ENCODE peak calls at places on chromosome 1, in seven cellular contexts. One of them, this sample, is unnamed.
A peak's percentile ranks its signal among the peaks of the same experiment; 100 is the strongest.

GRCh38 chr1:187396226-187396625 is 567.5 kb downstream of the PLA2G4A start:
- DNase-seq in RCC 7860: no peak
- DNase-seq in AG08395: no peak
- DNase-seq in MG63: peak; percentile 9
- DNase-seq in SHP77: no peak
- DNase-seq in GM12865: no peak
- DNase-seq in effector CD4-positive, alpha-beta T cell: no peak
- DNase-seq in this sample: peak; percentile 23

GRCh38 chr1:235069577-235070563 is 58.8 kb downstream of the TOMM20 start:
- DNase-seq in RCC 7860: peak; percentile 100
- DNase-seq in AG08395: peak; percentile 75
- DNase-seq in MG63: peak; percentile 96
- DNase-seq in SHP77: peak; percentile 94
- DNase-seq in GM12865: no peak
- DNase-seq in effector CD4-positive, alpha-beta T cell: no peak
- DNase-seq in this sample: peak; percentile 84

GRCh38 chr1:145918992-145919939 is 749 bp upstream of the PEX11B start:
- DNase-seq in RCC 7860: peak; percentile 78
- DNase-seq in AG08395: peak; percentile 77
- DNase-seq in MG63: peak; percentile 74
- DNase-seq in SHP77: peak; percentile 68
- DNase-seq in GM12865: peak; percentile 47
- DNase-seq in effector CD4-positive, alpha-beta T cell: no peak
- DNase-seq in this sample: peak; percentile 74

GRCh38 chr1:12184008-12184681 is 17.4 kb downstream of the TNFRSF1B start:
- DNase-seq in RCC 7860: no peak
- DNase-seq in AG08395: peak; percentile 81
- DNase-seq in MG63: peak; percentile 81
- DNase-seq in SHP77: no peak
- DNase-seq in GM12865: no peak
- DNase-seq in effector CD4-positive, alpha-beta T cell: no peak
- DNase-seq in this sample: peak; percentile 88

GRCh38 chr1:84825161-84825560 is 67.8 kb downstream of the LPAR3 start:
- DNase-seq in RCC 7860: no peak
- DNase-seq in AG08395: no peak
- DNase-seq in MG63: no peak
- DNase-seq in SHP77: no peak
- DNase-seq in GM12865: no peak
- DNase-seq in effector CD4-positive, alpha-beta T cell: no peak
- DNase-seq in this sample: no peak

GRCh38 chr1:31479801-31480200 is 66.8 kb downstream of the SERINC2 start:
- DNase-seq in RCC 7860: peak; percentile 71
- DNase-seq in AG08395: no peak
- DNase-seq in MG63: no peak
- DNase-seq in SHP77: no peak
- DNase-seq in GM12865: no peak
- DNase-seq in effector CD4-positive, alpha-beta T cell: no peak
- DNase-seq in this sample: no peak

GRCh38 chr1:54800899-54801759 is at the start of gene TTC22:
- DNase-seq in RCC 7860: no peak
- DNase-seq in AG08395: peak; percentile 46
- DNase-seq in MG63: no peak
- DNase-seq in SHP77: no peak
- DNase-seq in GM12865: peak; percentile 77
- DNase-seq in effector CD4-positive, alpha-beta T cell: peak; percentile 60
- DNase-seq in this sample: peak; percentile 18

GRCh38 chr1:14438127-14438769 is 160.2 kb upstream of the KAZN start:
- DNase-seq in RCC 7860: no peak
- DNase-seq in AG08395: no peak
- DNase-seq in MG63: no peak
- DNase-seq in SHP77: no peak
- DNase-seq in GM12865: no peak
- DNase-seq in effector CD4-positive, alpha-beta T cell: no peak
- DNase-seq in this sample: no peak

GRCh38 chr1:64318428-64318827 is 115.0 kb downstream of the UBE2U start:
- DNase-seq in RCC 7860: no peak
- DNase-seq in AG08395: no peak
- DNase-seq in MG63: no peak
- DNase-seq in SHP77: no peak
- DNase-seq in GM12865: no peak
- DNase-seq in effector CD4-positive, alpha-beta T cell: no peak
- DNase-seq in this sample: no peak

GRCh38 chr1:21270086-21270689 is 20.1 kb downstream of the ECE1 start:
- DNase-seq in RCC 7860: peak; percentile 31
- DNase-seq in AG08395: peak; percentile 80
- DNase-seq in MG63: peak; percentile 42
- DNase-seq in SHP77: peak; percentile 31
- DNase-seq in GM12865: peak; percentile 79
- DNase-seq in effector CD4-positive, alpha-beta T cell: peak; percentile 80
- DNase-seq in this sample: peak; percentile 62

GRCh38 chr1:111471012-111471411 is 2.8 kb upstream of the C1orf162 start:
- DNase-seq in RCC 7860: no peak
- DNase-seq in AG08395: no peak
- DNase-seq in MG63: no peak
- DNase-seq in SHP77: no peak
- DNase-seq in GM12865: peak; percentile 66
- DNase-seq in effector CD4-positive, alpha-beta T cell: peak; percentile 61
- DNase-seq in this sample: no peak

GRCh38 chr1:233114159-233114558 is 163.7 kb downstream of the NTPCR start:
- DNase-seq in RCC 7860: peak; percentile 43
- DNase-seq in AG08395: no peak
- DNase-seq in MG63: peak; percentile 31
- DNase-seq in SHP77: no peak
- DNase-seq in GM12865: no peak
- DNase-seq in effector CD4-positive, alpha-beta T cell: no peak
- DNase-seq in this sample: peak; percentile 68

GRCh38 chr1:93591291-93591832 is 90.3 kb downstream of the BCAR3 start:
- DNase-seq in RCC 7860: peak; percentile 53
- DNase-seq in AG08395: no peak
- DNase-seq in MG63: no peak
- DNase-seq in SHP77: no peak
- DNase-seq in GM12865: no peak
- DNase-seq in effector CD4-positive, alpha-beta T cell: no peak
- DNase-seq in this sample: no peak

GRCh38 chr1:4557949-4558348 is 96.5 kb upstream of the AJAP1 start:
- DNase-seq in RCC 7860: no peak
- DNase-seq in AG08395: no peak
- DNase-seq in MG63: no peak
- DNase-seq in SHP77: no peak
- DNase-seq in GM12865: no peak
- DNase-seq in effector CD4-positive, alpha-beta T cell: no peak
- DNase-seq in this sample: no peak

GRCh38 chr1:78060857-78061563 is 15.2 kb downstream of the GIPC2 start:
- DNase-seq in RCC 7860: no peak
- DNase-seq in AG08395: no peak
- DNase-seq in MG63: no peak
- DNase-seq in SHP77: no peak
- DNase-seq in GM12865: peak; percentile 74
- DNase-seq in effector CD4-positive, alpha-beta T cell: no peak
- DNase-seq in this sample: no peak

GRCh38 chr1:9473032-9473792 is 66.1 kb upstream of the SLC25A33 start:
- DNase-seq in RCC 7860: peak; percentile 76
- DNase-seq in AG08395: peak; percentile 99
- DNase-seq in MG63: peak; percentile 96
- DNase-seq in SHP77: peak; percentile 68
- DNase-seq in GM12865: no peak
- DNase-seq in effector CD4-positive, alpha-beta T cell: no peak
- DNase-seq in this sample: peak; percentile 93

GRCh38 chr1:158087320-158087927 is 93.3 kb upstream of the CD1D start:
- DNase-seq in RCC 7860: peak; percentile 68
- DNase-seq in AG08395: peak; percentile 86
- DNase-seq in MG63: peak; percentile 59
- DNase-seq in SHP77: peak; percentile 35
- DNase-seq in GM12865: peak; percentile 69
- DNase-seq in effector CD4-positive, alpha-beta T cell: no peak
- DNase-seq in this sample: peak; percentile 88

GRCh38 chr1:162753998-162754585 is 36.4 kb upstream of the HSD17B7 start:
- DNase-seq in RCC 7860: no peak
- DNase-seq in AG08395: peak; percentile 7
- DNase-seq in MG63: no peak
- DNase-seq in SHP77: no peak
- DNase-seq in GM12865: no peak
- DNase-seq in effector CD4-positive, alpha-beta T cell: no peak
- DNase-seq in this sample: no peak

GRCh38 chr1:161175771-161176453 is 1.4 kb downstream of the B4GALT3 start:
- DNase-seq in RCC 7860: no peak
- DNase-seq in AG08395: no peak
- DNase-seq in MG63: no peak
- DNase-seq in SHP77: no peak
- DNase-seq in GM12865: peak; percentile 69
- DNase-seq in effector CD4-positive, alpha-beta T cell: no peak
- DNase-seq in this sample: no peak

GRCh38 chr1:243745361-243745760 is 104.7 kb downstream of the AKT3 start:
- DNase-seq in RCC 7860: no peak
- DNase-seq in AG08395: peak; percentile 18
- DNase-seq in MG63: no peak
- DNase-seq in SHP77: no peak
- DNase-seq in GM12865: no peak
- DNase-seq in effector CD4-positive, alpha-beta T cell: no peak
- DNase-seq in this sample: no peak

GRCh38 chr1:210438928-210439841 is 110.5 kb downstream of the HHAT start:
- DNase-seq in RCC 7860: peak; percentile 99
- DNase-seq in AG08395: peak; percentile 80
- DNase-seq in MG63: peak; percentile 80
- DNase-seq in SHP77: no peak
- DNase-seq in GM12865: no peak
- DNase-seq in effector CD4-positive, alpha-beta T cell: no peak
- DNase-seq in this sample: peak; percentile 90

GRCh38 chr1:230074762-230075161 is 7.7 kb downstream of the GALNT2 start:
- DNase-seq in RCC 7860: no peak
- DNase-seq in AG08395: no peak
- DNase-seq in MG63: no peak
- DNase-seq in SHP77: no peak
- DNase-seq in GM12865: no peak
- DNase-seq in effector CD4-positive, alpha-beta T cell: no peak
- DNase-seq in this sample: no peak

GRCh38 chr1:56064705-56065104 is 514.7 kb downstream of the PLPP3 start:
- DNase-seq in RCC 7860: no peak
- DNase-seq in AG08395: peak; percentile 7
- DNase-seq in MG63: no peak
- DNase-seq in SHP77: no peak
- DNase-seq in GM12865: no peak
- DNase-seq in effector CD4-positive, alpha-beta T cell: no peak
- DNase-seq in this sample: no peak

GRCh38 chr1:183461350-183461749 is 10.9 kb upstream of the SMG7 start:
- DNase-seq in RCC 7860: no peak
- DNase-seq in AG08395: no peak
- DNase-seq in MG63: no peak
- DNase-seq in SHP77: no peak
- DNase-seq in GM12865: no peak
- DNase-seq in effector CD4-positive, alpha-beta T cell: no peak
- DNase-seq in this sample: no peak

GRCh38 chr1:191608367-191608766 is 549.9 kb upstream of the RGS18 start:
- DNase-seq in RCC 7860: no peak
- DNase-seq in AG08395: no peak
- DNase-seq in MG63: no peak
- DNase-seq in SHP77: peak; percentile 96
- DNase-seq in GM12865: peak; percentile 13
- DNase-seq in effector CD4-positive, alpha-beta T cell: no peak
- DNase-seq in this sample: no peak

GRCh38 chr1:16971330-16972209 is 8.8 kb downstream of the MFAP2 start:
- DNase-seq in RCC 7860: no peak
- DNase-seq in AG08395: peak; percentile 69
- DNase-seq in MG63: no peak
- DNase-seq in SHP77: peak; percentile 73
- DNase-seq in GM12865: no peak
- DNase-seq in effector CD4-positive, alpha-beta T cell: no peak
- DNase-seq in this sample: peak; percentile 74

GRCh38 chr1:220734571-220735326 is 13.4 kb upstream of the MTARC2 start:
- DNase-seq in RCC 7860: peak; percentile 45
- DNase-seq in AG08395: peak; percentile 67
- DNase-seq in MG63: peak; percentile 10
- DNase-seq in SHP77: no peak
- DNase-seq in GM12865: no peak
- DNase-seq in effector CD4-positive, alpha-beta T cell: no peak
- DNase-seq in this sample: peak; percentile 77